ENCODE peak calls at places on chromosomes 11 and 22, in seven cellular contexts. U, V, G, K, X, H and Z are unnamed samples.

GRCh38 chr11:35031869-35032268 is 107.1 kb upstream of the CD44 start:
- DNase-seq in H (no peak), U (no peak), K (no peak), V (no peak), G (no peak), X (no peak), Z (peak; percentile 92)

GRCh38 chr22:19709063-19709769 is 5.1 kb upstream of the SEPTIN5 start:
- DNase-seq in X (no peak), H (no peak), K (peak; percentile 48), G (no peak), V (no peak), U (no peak), Z (no peak)

GRCh38 chr11:121572581-121573059 is 119.9 kb upstream of the SORL1-AS1 start:
- DNase-seq in U (no peak), H (no peak), V (no peak), X (no peak), K (peak; percentile 35), G (peak; percentile 17), Z (no peak)

GRCh38 chr11:70158757-70159389 is 44.2 kb upstream of the FADD start:
- DNase-seq in U (no peak), X (no peak), V (no peak), G (no peak), K (no peak), H (no peak), Z (no peak)

GRCh38 chr11:45107051-45107450 is 39.4 kb upstream of the PRDM11 start:
- DNase-seq in K (no peak), G (no peak), U (no peak), X (no peak), H (peak; percentile 48), V (no peak), Z (no peak)

GRCh38 chr11:61636676-61637075 is 43.5 kb upstream of the DAGLA start:
- DNase-seq in U (no peak), X (no peak), K (no peak), V (no peak), H (no peak), G (no peak), Z (no peak)

GRCh38 chr11:36053901-36054300 is 110.0 kb downstream of the LDLRAD3 start:
- DNase-seq in U (no peak), G (no peak), H (no peak), X (no peak), K (no peak), V (no peak), Z (no peak)

GRCh38 chr22:32880906-32881596 is 79.5 kb downstream of the TIMP3 start:
- DNase-seq in U (no peak), H (no peak), X (peak; percentile 84), G (no peak), V (no peak), K (peak; percentile 89), Z (no peak)

GRCh38 chr11:68193018-68193417 is 20.1 kb downstream of the KMT5B start:
- DNase-seq in U (no peak), G (no peak), X (no peak), K (no peak), V (peak; percentile 20), H (peak; percentile 43), Z (no peak)

GRCh38 chr11:65502852-65503603 is 4.2 kb downstream of the MALAT1 start:
- DNase-seq in U (no peak), H (peak; percentile 55), G (no peak), X (peak; percentile 31), V (peak; percentile 42), K (no peak), Z (no peak)

GRCh38 chr11:115759622-115760527 is 255.7 kb upstream of the CADM1 start:
- DNase-seq in V (no peak), U (peak; percentile 73), K (peak; percentile 61), H (no peak), X (peak; percentile 49), G (peak; percentile 71), Z (no peak)

GRCh38 chr11:31803813-31804438 is 7.2 kb downstream of the PAX6 start:
- DNase-seq in X (no peak), U (peak; percentile 65), K (peak; percentile 24), V (no peak), H (no peak), G (peak; percentile 71), Z (no peak)

GRCh38 chr22:46201059-46201757 is 48.9 kb downstream of the CDPF1 start:
- DNase-seq in U (peak; percentile 14), V (no peak), X (peak; percentile 49), H (no peak), K (no peak), G (peak; percentile 75), Z (no peak)

GRCh38 chr11:7677801-7678201 is 4.5 kb upstream of the CYB5R2 start:
- DNase-seq in H (no peak), K (no peak), V (no peak), X (peak; percentile 61), G (no peak), U (no peak), Z (peak; percentile 12)

GRCh38 chr11:11533751-11534150 is 88.1 kb downstream of the GALNT18 start:
- DNase-seq in G (no peak), K (no peak), V (no peak), U (peak; percentile 37), H (no peak), X (no peak), Z (no peak)

GRCh38 chr11:116847612-116848011 is 10.2 kb upstream of the APOA1 start:
- DNase-seq in U (no peak), H (no peak), K (no peak), G (no peak), X (no peak), V (no peak), Z (no peak)

GRCh38 chr11:128424271-128424709 is 163.1 kb downstream of the ETS1 start:
- DNase-seq in U (peak; percentile 13), X (no peak), H (no peak), V (no peak), G (no peak), K (no peak), Z (no peak)

GRCh38 chr11:128422576-128423370 is 164.6 kb downstream of the ETS1 start:
- DNase-seq in H (no peak), U (peak; percentile 13), V (no peak), X (no peak), G (no peak), K (peak; percentile 84), Z (no peak)

GRCh38 chr11:128420943-128421342 is 166.4 kb downstream of the ETS1 start:
- DNase-seq in U (no peak), V (no peak), K (no peak), G (no peak), X (no peak), H (no peak), Z (no peak)

GRCh38 chr11:128421577-128421976 is 165.8 kb downstream of the ETS1 start:
- DNase-seq in K (peak; percentile 28), X (peak; percentile 44), H (no peak), G (no peak), U (peak; percentile 24), V (no peak), Z (no peak)

DNA sequence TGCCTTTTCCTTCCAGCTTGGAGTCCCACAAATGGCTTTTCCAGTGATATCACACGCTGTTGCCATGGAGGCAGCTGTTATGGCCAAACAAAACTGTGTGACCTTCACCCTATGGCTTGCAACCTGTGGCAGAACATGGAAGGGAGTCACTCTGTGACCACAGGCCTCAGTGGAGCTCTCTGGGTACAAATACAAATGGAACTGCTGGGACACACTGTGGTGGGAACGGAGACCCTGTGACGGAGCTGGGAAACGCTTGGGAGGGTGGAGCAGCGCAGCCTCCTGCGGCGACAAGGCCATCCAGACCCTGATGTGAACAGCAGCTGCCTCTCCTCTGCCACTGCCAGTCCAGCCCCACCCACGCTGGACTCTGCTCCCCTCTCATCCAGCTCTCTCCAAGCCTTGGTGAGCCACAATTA is 162.5 kb downstream of the ETS1 start:
- DNase-seq in U (no peak), G (no peak), V (no peak), X (peak; percentile 74), K (peak; percentile 37), H (no peak), Z (no peak)
- TF ChIP-seq EZH2phosphoT487 in U (no peak), G (no peak), V (no peak), X (no peak), K (no peak), H (no peak), Z (no peak)

DNA sequence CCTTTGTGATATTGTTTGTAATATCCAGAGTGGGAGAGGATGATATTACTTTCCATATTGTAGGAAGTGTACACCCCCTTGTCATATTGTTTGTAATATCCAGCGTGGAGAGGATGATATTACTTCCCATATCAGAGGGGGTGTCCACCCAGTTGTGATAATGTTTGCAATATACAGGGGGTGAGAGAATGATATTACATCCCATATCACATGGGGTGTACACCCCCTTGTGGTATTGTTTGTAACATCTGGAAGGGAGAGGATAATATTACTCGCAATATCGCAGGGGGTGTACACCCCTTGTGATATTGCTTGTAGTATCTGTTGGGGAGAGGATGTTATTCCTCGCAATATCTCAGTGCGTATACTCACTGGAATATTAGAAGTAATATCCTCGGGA is 61.5 kb downstream of the PRSS23 start:
- DNase-seq in G (no peak), K (no peak), H (no peak), U (no peak), X (no peak), V (no peak), Z (peak; percentile 12)
- TF ChIP-seq CTCF in G (no peak), K (no peak), H (peak; percentile 4), U (no peak), X (no peak), V (no peak), Z (peak; percentile 50)

GRCh38 chr11:62905286-62905685 is 15.9 kb downstream of the CHRM1 start:
- DNase-seq in G (no peak), X (no peak), U (no peak), K (no peak), H (no peak), V (no peak), Z (no peak)
- TF ChIP-seq EZH2phosphoT487 in G (no peak), X (no peak), U (no peak), K (no peak), H (no peak), V (no peak), Z (no peak)

DNA sequence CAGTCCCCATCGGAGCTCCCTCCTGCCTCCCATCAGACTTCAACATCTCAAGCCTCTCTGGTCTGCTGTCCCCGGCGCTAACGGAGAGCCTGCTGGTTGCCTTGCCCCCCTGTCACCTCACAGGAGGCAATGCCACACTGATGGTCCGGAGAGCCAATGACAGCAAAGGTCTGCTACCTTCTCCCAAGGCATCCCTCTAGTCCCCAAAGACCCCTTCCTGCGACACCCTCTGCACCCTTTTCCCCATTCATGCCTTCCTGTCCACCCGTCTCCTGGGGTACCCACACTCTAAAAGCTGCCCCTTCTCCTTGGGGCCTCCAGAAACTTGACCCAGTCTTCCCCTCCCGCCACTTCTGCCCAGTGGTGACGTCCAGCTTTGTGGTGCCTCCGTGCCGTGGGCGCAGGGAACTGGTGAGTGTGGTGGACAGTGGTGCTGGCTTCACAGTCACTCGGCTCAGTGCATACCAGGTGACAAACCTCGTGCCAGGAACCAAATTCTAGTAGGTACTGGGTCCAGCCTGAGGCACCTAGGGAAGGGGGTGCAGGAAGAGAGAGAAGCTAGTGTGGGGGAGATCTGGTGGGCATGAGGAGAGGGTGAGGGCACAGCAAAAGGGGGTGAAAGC is 860 bp downstream of the UPK2 start:
- DNase-seq in V (no peak), U (no peak), G (no peak), K (no peak), H (no peak), X (no peak), Z (no peak)
- TF ChIP-seq CTCF in V (peak; percentile 38), U (no peak), G (no peak), K (no peak), H (no peak), X (no peak), Z (no peak)

GRCh38 chr11:73252577-73253191 is 19.5 kb upstream of the P2RY6 start:
- DNase-seq in K (peak; percentile 26), H (peak; percentile 66), V (peak; percentile 42), U (peak; percentile 42), X (no peak), G (peak; percentile 54), Z (peak; percentile 53)
- TF ChIP-seq EZH2phosphoT487 in K (no peak), H (no peak), V (no peak), U (no peak), X (no peak), G (no peak), Z (no peak)

GRCh38 chr22:50525104-50525958 is at the start of gene SCO2:
- DNase-seq in G (peak; percentile 97), V (peak; percentile 99), K (peak; percentile 100), H (peak; percentile 97), U (peak; percentile 99), X (peak; percentile 99), Z (peak; percentile 95)
- TF ChIP-seq CTCF in G (peak; percentile 52), V (peak; percentile 56), K (peak; percentile 50), H (peak; percentile 42), U (peak; percentile 67), X (peak; percentile 64), Z (no peak)